ENCODE peak calls at places on chromosomes 7 and 10, in nine cellular contexts. Y is astrocyte; C is effector memory CD4-positive, alpha-beta T cell; N is CD4-positive, alpha-beta memory T cell; E is SK-N-SH; L is ovary; X is PC-3; U is prostate gland; T is CD8-positive, alpha-beta T cell. D is an unnamed sample. For H3K4me1, the result is how much of the 10 kb centered on the place peaks cover.

GRCh38 chr7:69739906-69740545 is 141.8 kb downstream of the AUTS2 start:
- DNase-seq in T (no peak), X (no peak), U (no peak), L (peak), Y (peak), N (no peak), E (peak), C (no peak), D (peak)

GRCh38 chr10:96974348-96974747 is 142.2 kb downstream of the LCOR start:
- DNase-seq in Y (peak), N (no peak), L (no peak), E (peak), T (no peak), C (no peak), X (no peak), U (no peak), D (no peak)

GRCh38 chr7:143210541-143210940 is 11.3 kb upstream of the TAS2R40 start:
- DNase-seq in X (no peak), L (no peak), Y (no peak), C (no peak), E (no peak), N (no peak), T (no peak), U (no peak), D (no peak)

GRCh38 chr10:102467971-102468438 is 16.7 kb upstream of the C10orf95 start:
- DNase-seq in U (no peak), L (no peak), X (no peak), T (no peak), N (no peak), E (no peak), C (no peak), Y (no peak), D (no peak)

GRCh38 chr7:106377847-106378361 is 93.1 kb upstream of the NAMPT start:
- DNase-seq in N (no peak), E (no peak), U (no peak), C (no peak), T (no peak), X (no peak), L (no peak), Y (no peak), D (no peak)

GRCh38 chr10:92493362-92493761 is 80.5 kb downstream of the IDE start:
- DNase-seq in L (no peak), X (no peak), E (peak), C (no peak), Y (no peak), U (no peak), N (no peak), T (no peak), D (no peak)

GRCh38 chr7:90551036-90551435 is 45.1 kb upstream of the CDK14 start:
- DNase-seq in U (no peak), X (peak), N (no peak), T (no peak), C (no peak), E (no peak), Y (no peak), L (no peak), D (peak)

GRCh38 chr10:132859084-132859855 is 73.3 kb upstream of the NKX6-2 start:
- DNase-seq in C (no peak), N (no peak), T (no peak), X (no peak), U (no peak), Y (no peak), E (no peak), L (no peak), D (no peak)

GRCh38 chr10:5738427-5738826 is 53.8 kb downstream of the TASOR2 start:
- DNase-seq in N (no peak), C (no peak), X (no peak), T (no peak), L (no peak), E (no peak), Y (no peak), U (no peak), D (no peak)

GRCh38 chr7:11329626-11330025 is 356.0 kb downstream of the PHF14 start:
- DNase-seq in L (no peak), T (no peak), C (no peak), E (no peak), X (no peak), Y (no peak), N (no peak), U (no peak), D (no peak)

GRCh38 chr10:61463035-61463909 is 10.1 kb upstream of the TMEM26 start:
- DNase-seq in E (no peak), C (no peak), Y (peak), N (no peak), L (no peak), X (peak), T (no peak), U (no peak), D (no peak)

GRCh38 chr7:10412426-10413019 is 561.1 kb upstream of the PHF14 start:
- DNase-seq in L (no peak), N (peak), X (peak), C (no peak), T (no peak), U (peak), Y (peak), E (peak), D (peak)

GRCh38 chr7:114931656-114932011 is 9.7 kb downstream of the MDFIC start:
- DNase-seq in L (no peak), X (no peak), E (no peak), N (peak), C (peak), T (peak), Y (no peak), U (no peak), D (no peak)
- H3K4me1 ChIP-seq in L (under half), X (under half), E (under half), N (half or more), C (under half), T (half or more), Y (under half), U (under half), D (half or more)

DNA sequence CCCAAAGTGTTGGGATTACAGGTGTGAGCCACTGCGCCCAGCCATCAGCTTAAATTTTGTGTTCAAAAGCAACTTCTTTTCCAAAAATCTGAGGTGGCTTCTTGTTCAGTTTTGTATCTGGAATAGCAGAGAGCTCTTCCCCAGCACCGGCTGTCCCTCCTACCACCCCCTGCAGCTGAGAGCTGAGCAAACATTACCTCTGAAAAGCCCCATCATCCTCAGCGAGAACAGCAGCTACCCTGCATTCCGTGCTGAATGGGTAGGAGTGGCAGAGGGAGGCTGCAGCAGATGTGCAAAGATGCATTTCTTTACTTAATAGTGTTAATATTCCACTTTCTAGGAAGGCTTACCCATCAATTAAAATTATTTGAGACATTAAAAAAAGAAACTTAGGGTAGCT is 31.8 kb downstream of the CCM2 start:
- DNase-seq in N (no peak), Y (no peak), E (no peak), T (no peak), L (no peak), U (no peak), C (no peak), X (no peak), D (no peak)
- H3K4me1 ChIP-seq in N (half or more), Y (under half), E (under half), T (half or more), L (under half), U (under half), C (half or more), X (under half), D (under half)

GRCh38 chr7:1055084-1055450 is 10.7 kb downstream of the GPR146 start:
- DNase-seq in C (no peak), L (peak), X (no peak), E (peak), U (peak), T (peak), N (peak), Y (no peak), D (peak)
- H3K4me1 ChIP-seq in C (under half), L (under half), X (under half), E (under half), U (under half), T (under half), N (under half), Y (under half), D (half or more)

GRCh38 chr10:69364232-69364631 is 52.5 kb downstream of the TACR2 start:
- DNase-seq in T (no peak), N (no peak), X (no peak), Y (no peak), L (no peak), E (no peak), U (no peak), C (no peak), D (no peak)
- H3K4me1 ChIP-seq in T (under half), N (under half), X (under half), Y (under half), L (under half), E (under half), U (under half), C (under half), D (half or more)

GRCh38 chr7:47579458-47579857 is 2.5 kb downstream of the TNS3 start:
- DNase-seq in N (no peak), L (no peak), X (no peak), C (no peak), Y (no peak), T (no peak), E (no peak), U (no peak), D (no peak)
- H3K4me1 ChIP-seq in N (under half), L (under half), X (half or more), C (under half), Y (under half), T (under half), E (under half), U (under half), D (under half)

GRCh38 chr7:38185938-38186337 is 7.9 kb downstream of the STARD3NL start:
- DNase-seq in E (no peak), U (no peak), Y (no peak), N (no peak), C (no peak), L (no peak), T (no peak), X (peak), D (no peak)

GRCh38 chr7:38187794-38188472 is 9.9 kb downstream of the STARD3NL start:
- DNase-seq in X (no peak), U (no peak), T (no peak), L (no peak), E (no peak), N (no peak), Y (no peak), C (no peak), D (no peak)

GRCh38 chr7:38182450-38182849 is 4.4 kb downstream of the STARD3NL start:
- DNase-seq in X (no peak), Y (no peak), E (no peak), N (no peak), C (no peak), T (no peak), L (no peak), U (no peak), D (no peak)

GRCh38 chr7:38186593-38187314 is 8.7 kb downstream of the STARD3NL start:
- DNase-seq in L (no peak), U (no peak), T (no peak), X (no peak), N (no peak), Y (peak), C (no peak), E (no peak), D (peak)

GRCh38 chr7:38185395-38185920 is 7.4 kb downstream of the STARD3NL start:
- DNase-seq in T (no peak), L (no peak), X (no peak), N (no peak), E (no peak), U (no peak), Y (no peak), C (no peak), D (no peak)
- H3K4me1 ChIP-seq in T (under half), L (under half), X (under half), N (under half), E (under half), U (under half), Y (under half), C (under half), D (under half)

DNA sequence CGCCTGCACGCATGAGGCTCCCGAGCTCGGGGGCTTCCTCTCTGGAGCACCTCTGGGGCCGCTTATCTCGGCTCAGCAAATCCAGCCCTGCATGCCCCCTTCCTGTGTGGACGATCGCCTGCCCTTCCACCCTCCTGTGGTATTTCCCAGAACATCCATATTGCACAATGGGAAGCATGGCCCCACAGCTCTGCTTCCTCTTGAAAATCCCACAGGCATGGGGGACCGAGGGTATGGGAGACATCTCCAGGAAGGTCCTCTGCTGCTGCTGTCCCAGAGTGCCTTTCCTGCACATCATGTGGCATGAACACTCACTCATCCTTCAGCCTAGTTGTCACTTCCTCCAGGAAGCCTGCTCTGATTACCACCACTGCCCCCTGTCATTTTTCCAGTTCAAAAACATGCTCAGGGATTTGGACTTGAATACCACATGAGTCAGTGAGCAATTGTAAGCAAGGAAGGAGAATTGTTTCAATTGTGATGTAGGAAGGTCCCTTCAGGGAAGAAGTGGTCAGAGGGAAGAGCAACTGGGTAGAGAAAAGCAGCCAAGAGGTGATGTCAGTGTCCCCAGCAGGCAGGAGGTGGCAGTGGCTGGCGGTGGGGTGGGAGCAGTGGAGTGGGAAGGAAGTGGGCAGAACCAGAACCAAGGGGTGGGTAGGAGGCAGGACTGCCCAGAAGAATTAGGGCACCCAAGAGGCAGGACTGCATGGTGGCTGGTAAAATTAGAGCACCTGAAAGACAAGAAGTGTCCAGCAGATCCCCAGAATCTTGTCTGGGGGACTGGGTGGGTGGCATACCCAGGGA is 67.5 kb upstream of the ZMIZ1 start:
- DNase-seq in E (no peak), L (no peak), C (no peak), T (no peak), N (no peak), X (peak), U (no peak), Y (no peak), D (peak)
- H3K4me1 ChIP-seq in E (under half), L (under half), C (under half), T (under half), N (under half), X (under half), U (under half), Y (under half), D (half or more)

GRCh38 chr7:29275018-29275318 is 80.4 kb downstream of the CHN2 start:
- DNase-seq in L (no peak), C (no peak), T (no peak), N (no peak), U (no peak), E (no peak), X (no peak), Y (no peak), D (no peak)

GRCh38 chr7:29275493-29275892 is 80.9 kb downstream of the CHN2 start:
- DNase-seq in Y (no peak), L (no peak), N (no peak), U (no peak), T (no peak), E (no peak), X (no peak), C (no peak), D (peak)

GRCh38 chr7:29278362-29279070 is 83.9 kb downstream of the CHN2 start:
- DNase-seq in T (no peak), N (no peak), U (no peak), E (no peak), Y (no peak), X (no peak), C (no peak), L (no peak), D (no peak)

GRCh38 chr7:29276806-29277205 is 82.2 kb downstream of the CHN2 start:
- DNase-seq in U (no peak), L (no peak), C (no peak), X (no peak), Y (no peak), T (no peak), E (no peak), N (no peak), D (no peak)

DNA sequence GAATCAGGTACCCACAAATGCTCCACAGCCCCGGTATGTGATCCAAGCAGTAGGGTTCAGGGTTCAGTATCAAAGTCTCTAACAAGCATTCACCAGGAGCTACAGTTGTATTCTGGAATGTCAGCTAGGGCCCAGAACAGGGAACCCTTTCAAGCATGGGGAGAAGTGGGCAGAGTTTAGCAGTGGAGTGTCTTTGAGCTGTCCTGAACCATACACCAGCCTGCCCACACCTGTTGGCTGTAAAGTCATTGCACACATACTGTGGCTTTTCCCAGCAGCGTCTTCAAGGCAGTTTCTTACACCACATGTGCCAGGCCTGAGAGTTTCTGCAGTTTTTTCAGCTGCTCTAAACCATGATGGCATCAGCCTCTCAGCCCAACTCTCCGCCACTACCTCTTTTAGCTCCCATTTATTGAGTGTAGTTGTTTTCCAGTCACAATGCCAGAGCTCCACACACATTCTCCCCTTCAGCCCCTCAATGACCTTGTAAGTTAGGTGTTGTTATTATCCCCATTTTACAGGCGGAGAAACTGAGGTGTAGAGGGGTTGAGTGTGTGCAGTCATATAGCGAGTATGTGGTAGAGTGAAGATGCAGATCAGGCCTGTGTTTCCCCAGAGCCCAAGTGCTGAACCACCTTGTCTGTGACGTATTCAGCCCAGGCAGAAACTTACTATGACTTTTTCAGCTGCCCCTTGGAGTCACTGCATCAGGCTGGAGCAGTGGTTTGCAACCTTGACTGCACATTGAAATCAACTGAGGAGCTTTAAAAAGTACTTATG is 83.1 kb downstream of the CHN2 start:
- DNase-seq in L (no peak), X (no peak), E (no peak), U (no peak), N (no peak), C (no peak), T (no peak), Y (no peak), D (no peak)
- H3K4me1 ChIP-seq in L (under half), X (under half), E (under half), U (under half), N (under half), C (under half), T (under half), Y (under half), D (under half)

DNA sequence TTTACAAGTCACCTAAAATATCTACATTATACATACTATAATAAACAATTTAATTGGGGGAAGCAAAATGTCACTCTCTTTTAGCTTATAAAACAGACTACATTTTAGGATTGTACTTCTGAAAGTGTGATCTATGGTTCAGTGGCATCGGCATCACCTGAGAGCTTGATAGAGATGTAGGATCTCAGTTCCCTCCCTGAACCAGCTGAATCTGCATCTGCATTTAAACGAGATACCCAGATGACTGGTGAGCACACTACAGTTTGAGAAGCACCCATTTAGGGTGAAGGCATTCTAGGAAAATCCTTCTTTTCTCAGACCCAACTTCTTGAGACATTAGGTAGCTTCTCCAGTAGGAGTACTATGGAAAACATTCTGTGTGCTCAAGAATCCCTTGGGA is 21.5 kb upstream of the SDHAF3 start:
- DNase-seq in Y (no peak), L (no peak), T (no peak), E (no peak), C (no peak), N (no peak), U (no peak), X (no peak), D (no peak)
- H3K4me1 ChIP-seq in Y (under half), L (under half), T (under half), E (under half), C (under half), N (under half), U (under half), X (under half), D (under half)

DNA sequence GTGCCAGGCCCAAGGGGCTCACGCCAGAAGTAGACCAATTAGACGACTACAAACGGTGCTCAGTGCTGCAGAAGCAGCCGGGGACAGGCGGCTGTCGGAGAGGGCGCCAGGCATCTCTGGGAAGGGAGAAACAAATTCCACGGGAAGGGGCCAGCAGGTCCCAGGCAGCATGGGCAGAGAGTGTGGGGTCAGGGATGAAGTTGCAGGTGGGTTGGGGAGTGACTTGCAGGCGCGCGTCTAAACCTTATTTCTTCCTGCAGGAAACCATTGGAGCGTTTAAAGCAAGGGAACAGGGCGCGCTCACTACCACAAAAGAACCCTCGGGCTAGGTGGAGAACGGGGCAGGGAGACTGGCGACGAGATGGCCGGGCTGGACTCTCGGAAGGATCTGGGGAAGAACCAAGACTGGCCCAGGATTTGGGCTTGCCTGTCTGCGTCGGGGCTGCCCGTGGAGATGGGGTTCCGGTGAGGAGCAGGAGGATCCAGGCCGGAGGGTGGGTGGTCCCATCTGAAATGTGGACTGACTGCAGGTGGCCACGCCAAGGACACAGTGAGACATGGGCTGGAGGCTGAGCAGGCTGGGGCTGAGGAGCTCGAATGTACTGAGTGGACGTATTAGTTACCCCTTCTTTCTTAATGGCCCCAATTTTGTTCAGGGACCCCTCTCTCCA is 116.3 kb upstream of the DIP2C start:
- DNase-seq in E (no peak), Y (no peak), X (no peak), T (no peak), N (no peak), C (no peak), L (no peak), U (no peak), D (no peak)
- H3K4me1 ChIP-seq in E (under half), Y (under half), X (under half), T (under half), N (under half), C (under half), L (under half), U (under half), D (under half)